ENCODE peak calls at places on chromosomes 11 and 22, in six cellular contexts. G is colonic mucosa, V is mammary epithelial cell, Q is gastrocnemius medialis, C is keratinocyte, U is PC-3. Z is an unnamed sample.

GRCh38 chr11:31645747-31646146 is 136.2 kb downstream of the ELP4 start:
- DNase-seq in G (no peak), V (peak; percentile 79), Q (no peak), C (peak; percentile 62), U (peak; percentile 86), Z (no peak)

GRCh38 chr11:45745065-45745811 is 59.7 kb upstream of the SLC35C1 start:
- DNase-seq in G (no peak), V (no peak), Q (no peak), C (no peak), U (no peak), Z (peak; percentile 81)

GRCh38 chr11:106939157-106939556 is 79.1 kb downstream of the GUCY1A2 start:
- DNase-seq in G (no peak), V (no peak), Q (no peak), C (no peak), U (no peak), Z (no peak)

GRCh38 chr11:19395050-19395449 is 154.3 kb upstream of the E2F8 start:
- DNase-seq in G (no peak), V (no peak), Q (no peak), C (no peak), U (no peak), Z (no peak)

GRCh38 chr11:31803813-31804438 is 7.2 kb downstream of the PAX6 start:
- DNase-seq in G (no peak), V (no peak), Q (no peak), C (no peak), U (no peak), Z (no peak)

GRCh38 chr11:66842501-66842895 is 743 bp upstream of the RCE1 start:
- DNase-seq in G (peak; percentile 20), V (no peak), Q (no peak), C (no peak), U (no peak), Z (no peak)

GRCh38 chr11:6693342-6694228 is 10.4 kb upstream of the MRPL17 start:
- DNase-seq in G (peak; percentile 25), V (peak; percentile 91), Q (peak; percentile 18), C (peak; percentile 72), U (peak; percentile 72), Z (no peak)

GRCh38 chr11:86397351-86397750 is 22.7 kb downstream of the CCDC81 start:
- DNase-seq in G (no peak), V (no peak), Q (no peak), C (no peak), U (no peak), Z (no peak)

GRCh38 chr11:17259519-17259918 is 17.0 kb upstream of the NUCB2 start:
- DNase-seq in G (no peak), V (peak; percentile 84), Q (no peak), C (no peak), U (peak; percentile 35), Z (no peak)

GRCh38 chr11:16966633-16967346 is 47.4 kb downstream of the PLEKHA7 start:
- DNase-seq in G (peak; percentile 81), V (no peak), Q (no peak), C (no peak), U (no peak), Z (no peak)

GRCh38 chr11:113587318-113587739 is 112.1 kb upstream of the DRD2 start:
- DNase-seq in G (no peak), V (peak; percentile 50), Q (no peak), C (no peak), U (peak; percentile 89), Z (no peak)

DNA sequence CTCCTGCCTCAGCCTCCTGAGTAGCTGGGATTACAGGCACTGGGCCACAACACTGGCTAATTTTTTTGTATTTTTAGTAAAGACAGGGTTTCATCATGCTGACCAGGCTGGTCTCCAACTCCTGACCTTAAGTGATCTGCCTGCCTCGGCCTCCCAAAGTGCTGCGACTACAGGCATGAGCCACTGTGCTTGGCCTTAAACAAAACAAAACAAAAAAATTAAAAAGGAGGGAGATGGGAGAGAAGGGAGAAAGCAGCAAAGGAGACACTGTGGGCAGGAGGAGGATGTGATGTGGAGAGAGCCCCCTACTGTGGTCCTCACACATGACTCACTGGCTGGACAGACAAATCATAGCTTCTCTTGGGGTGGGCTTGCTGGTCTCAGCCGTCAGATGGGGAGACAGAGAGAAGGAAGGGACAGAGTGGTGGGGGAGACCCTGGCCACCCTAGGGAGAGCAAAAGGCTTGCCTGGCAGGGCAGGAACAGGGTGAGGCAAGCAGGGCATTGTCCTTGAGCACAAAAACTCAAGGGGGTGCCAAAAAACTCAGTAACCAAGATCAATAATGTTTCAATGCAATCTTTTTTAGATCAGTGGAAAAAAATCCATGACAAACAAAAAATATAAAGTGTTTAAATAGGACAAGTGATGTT is 31.6 kb downstream of the TPST2 start:
- DNase-seq in G (no peak), V (no peak), Q (no peak), C (no peak), U (no peak), Z (no peak)
- H3K27ac ChIP-seq in G (no peak overlapping the region), V (no peak overlapping the region), Q (peak overlapping the region; percentile 92), C (no peak overlapping the region), U (no peak overlapping the region), Z (no peak overlapping the region)

DNA sequence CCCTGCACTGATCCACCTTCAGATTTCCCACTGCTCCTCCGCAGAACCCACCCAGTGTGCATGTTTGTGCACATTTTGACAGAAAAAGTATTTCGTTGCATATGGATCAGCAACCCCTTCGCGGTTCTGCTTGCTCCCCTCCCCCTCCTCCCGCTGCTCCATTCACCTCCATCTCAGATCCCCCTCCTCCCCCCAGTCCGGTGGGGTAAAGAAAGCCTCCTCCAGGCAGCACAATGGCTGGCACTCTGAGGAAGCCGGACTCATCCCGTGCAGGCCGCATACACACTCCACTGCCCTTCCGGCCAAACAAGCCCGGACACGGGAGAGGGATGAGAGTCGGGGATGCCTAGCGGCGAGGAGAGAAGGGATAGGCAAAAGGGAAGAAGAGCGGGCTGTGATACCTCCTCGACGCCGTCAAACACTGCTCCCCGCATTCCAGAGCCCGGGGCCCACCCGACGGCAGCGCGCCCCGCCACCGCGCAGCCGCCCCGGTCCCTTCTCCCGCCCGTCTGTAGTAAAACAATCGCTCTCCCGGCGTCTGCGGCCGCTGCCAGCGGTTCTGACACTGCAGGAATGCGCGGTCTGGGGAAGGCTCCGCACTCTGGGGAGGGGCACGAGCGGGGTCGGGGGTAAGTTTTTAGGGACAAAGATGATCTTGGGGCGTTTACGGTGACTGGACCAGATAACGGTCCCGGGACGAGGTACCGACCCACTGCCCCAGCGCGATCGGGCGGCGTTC is 909 bp downstream of the FEZ1 start:
- DNase-seq in G (peak; percentile 23), V (peak; percentile 74), Q (no peak), C (no peak), U (no peak), Z (peak; percentile 78)
- H3K4me3 ChIP-seq in G (peak overlapping the region; percentile 42), V (peak overlapping the region; percentile 82), Q (peak overlapping the region; percentile 64), C (peak overlapping the region; percentile 83), U (peak overlapping the region; percentile 61), Z (peak overlapping the region; percentile 81)

GRCh38 chr11:110362916-110363574 is 66.6 kb upstream of the RDX start:
- DNase-seq in G (no peak), V (no peak), Q (no peak), C (no peak), U (peak; percentile 72), Z (peak; percentile 34)
- H3K4me1 ChIP-seq in G (no peaks in the 10 kb centered on the region), V (peaks cover 9% of the 10 kb centered on the region), Q (no peaks in the 10 kb centered on the region), C (no peaks in the 10 kb centered on the region), U (peaks cover 27% of the 10 kb centered on the region), Z (peaks cover 2% of the 10 kb centered on the region)

DNA sequence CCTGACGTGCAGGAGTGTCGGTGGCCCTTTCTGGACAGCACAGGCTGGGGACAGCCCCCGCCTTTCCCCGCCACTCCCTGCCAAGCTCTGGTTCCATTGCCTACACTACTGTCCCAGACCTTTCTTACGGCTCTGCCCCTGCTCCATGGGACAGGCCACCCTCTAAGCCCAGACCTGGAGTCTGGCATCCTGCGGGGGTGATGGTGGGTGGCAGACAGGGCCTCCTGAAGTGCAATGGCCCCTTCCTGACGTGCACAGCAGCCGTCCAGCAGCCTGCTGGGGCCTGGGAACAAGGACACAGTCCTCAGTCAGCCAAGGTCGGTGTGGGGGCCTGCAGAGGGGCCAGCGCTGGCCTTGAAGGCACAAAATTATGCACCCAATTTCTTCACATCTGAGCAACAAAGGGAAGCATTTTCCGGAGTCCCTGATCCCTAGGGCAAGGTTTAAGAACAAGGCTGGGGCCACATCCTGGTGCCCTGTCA is 79.7 kb upstream of the KCNQ1OT1 start:
- DNase-seq in G (no peak), V (no peak), Q (no peak), C (no peak), U (no peak), Z (no peak)
- H3K27ac ChIP-seq in G (peak overlapping the region; percentile 75), V (no peak overlapping the region), Q (peak overlapping the region; percentile 82), C (no peak overlapping the region), U (no peak overlapping the region), Z (peak overlapping the region; percentile 75)